ENCODE peak calls at places on chromosomes 2 and 18, in seven cellular contexts. I is IMR-90, Y is Karpas-422, Z is endothelial cell of umbilical vein, N is PC-3, D is SK-N-SH, J is neural progenitor cell. Q is an unnamed sample. For H3K9me3, the result is how much of the 10 kb centered on the place peaks cover.

GRCh38 chr2:98445708-98446577 is 1.3 kb downstream of the INPP4A start:
- DNase-seq in I (no peak), Y (no peak), Z (no peak), N (peak), D (peak), J (no peak), Q (no peak)

GRCh38 chr2:26916128-26916692 is 54.2 kb upstream of the MAPRE3 start:
- DNase-seq in I (no peak), Y (no peak), Z (no peak), N (no peak), D (no peak), J (no peak), Q (no peak)

GRCh38 chr2:136019304-136019703 is 33.9 kb upstream of the DARS1 start:
- DNase-seq in I (no peak), Y (no peak), Z (no peak), N (no peak), D (peak), J (no peak), Q (no peak)

GRCh38 chr18:27954226-27954625 is 222.7 kb downstream of the CDH2 start:
- DNase-seq in I (peak), Y (no peak), Z (no peak), N (peak), D (no peak), J (peak), Q (no peak)

GRCh38 chr2:28662468-28663095 is 89.0 kb upstream of the PPP1CB start:
- DNase-seq in I (peak), Y (no peak), Z (peak), N (peak), D (no peak), J (no peak), Q (peak)

GRCh38 chr2:159476329-159476728 is 140.0 kb downstream of the BAZ2B start:
- DNase-seq in I (peak), Y (no peak), Z (no peak), N (no peak), D (no peak), J (no peak), Q (no peak)

GRCh38 chr2:142980246-142981068 is 103.0 kb downstream of the KYNU start:
- DNase-seq in I (peak), Y (peak), Z (peak), N (peak), D (no peak), J (peak), Q (no peak)

GRCh38 chr2:3728104-3729054 is 25.0 kb downstream of the DCDC2C start:
- DNase-seq in I (peak), Y (peak), Z (peak), N (peak), D (peak), J (peak), Q (no peak)

GRCh38 chr2:101697794-101698418 is 399 bp downstream of the MAP4K4 start:
- DNase-seq in I (no peak), Y (no peak), Z (no peak), N (peak), D (peak), J (peak), Q (peak)

GRCh38 chr2:109005686-109006204 is 16.7 kb upstream of the EDAR start:
- DNase-seq in I (no peak), Y (no peak), Z (no peak), N (no peak), D (no peak), J (no peak), Q (no peak)

GRCh38 chr2:200655918-200656580 is 70.2 kb downstream of the AOX1 start:
- DNase-seq in I (peak), Y (no peak), Z (no peak), N (no peak), D (no peak), J (no peak), Q (no peak)

GRCh38 chr2:173215316-173215715 is 139.4 kb upstream of the CDCA7 start:
- DNase-seq in I (no peak), Y (no peak), Z (no peak), N (no peak), D (no peak), J (no peak), Q (no peak)

GRCh38 chr2:173214213-173214612 is 138.6 kb downstream of the MAP3K20 start:
- DNase-seq in I (no peak), Y (no peak), Z (no peak), N (no peak), D (no peak), J (no peak), Q (no peak)

GRCh38 chr2:173213181-173213580 is 137.5 kb downstream of the MAP3K20 start:
- DNase-seq in I (no peak), Y (no peak), Z (no peak), N (no peak), D (no peak), J (no peak), Q (no peak)

GRCh38 chr2:173205375-173205774 is 129.7 kb downstream of the MAP3K20 start:
- DNase-seq in I (peak), Y (no peak), Z (no peak), N (no peak), D (no peak), J (no peak), Q (no peak)

GRCh38 chr2:173210270-173211196 is 134.9 kb downstream of the MAP3K20 start:
- DNase-seq in I (peak), Y (peak), Z (peak), N (peak), D (peak), J (peak), Q (peak)
- H3K27ac ChIP-seq in I (peak), Y (no peak), Z (no peak), N (peak), D (no peak), J (no peak), Q (no peak)

DNA sequence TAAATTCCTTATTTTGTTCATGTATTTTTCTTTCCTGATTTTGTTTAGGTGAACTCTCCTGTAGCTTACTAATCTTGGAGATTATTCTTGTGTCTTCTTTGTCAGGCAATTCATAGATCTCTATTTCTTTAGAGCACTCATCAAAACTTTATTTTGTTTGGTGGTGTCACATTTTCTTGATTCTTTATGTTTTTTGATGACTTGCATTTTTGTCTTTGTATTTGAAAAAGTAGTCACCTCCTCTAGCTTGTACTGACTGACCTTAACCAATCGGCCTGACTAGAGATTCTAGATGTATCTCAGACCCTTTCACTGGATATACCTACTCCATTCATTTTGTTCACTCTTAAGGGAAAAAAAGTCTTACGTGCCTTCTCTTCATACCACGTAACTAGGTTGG is 986.3 kb upstream of the LRRTM1 start:
- DNase-seq in I (no peak), Y (no peak), Z (no peak), N (no peak), D (no peak), J (no peak), Q (no peak)
- H3K9me3 ChIP-seq in I (under half), Y (half or more), Z (under half), N (under half), D (under half), J (under half), Q (under half)

GRCh38 chr2:54603796-54604195 is 119.7 kb upstream of the EML6 start:
- DNase-seq in I (no peak), Y (no peak), Z (no peak), N (no peak), D (no peak), J (no peak), Q (no peak)
- H3K9ac ChIP-seq in I (no peak), Y (no peak), Z (no peak), N (no peak), D (no peak), J (no peak), Q (no peak)

DNA sequence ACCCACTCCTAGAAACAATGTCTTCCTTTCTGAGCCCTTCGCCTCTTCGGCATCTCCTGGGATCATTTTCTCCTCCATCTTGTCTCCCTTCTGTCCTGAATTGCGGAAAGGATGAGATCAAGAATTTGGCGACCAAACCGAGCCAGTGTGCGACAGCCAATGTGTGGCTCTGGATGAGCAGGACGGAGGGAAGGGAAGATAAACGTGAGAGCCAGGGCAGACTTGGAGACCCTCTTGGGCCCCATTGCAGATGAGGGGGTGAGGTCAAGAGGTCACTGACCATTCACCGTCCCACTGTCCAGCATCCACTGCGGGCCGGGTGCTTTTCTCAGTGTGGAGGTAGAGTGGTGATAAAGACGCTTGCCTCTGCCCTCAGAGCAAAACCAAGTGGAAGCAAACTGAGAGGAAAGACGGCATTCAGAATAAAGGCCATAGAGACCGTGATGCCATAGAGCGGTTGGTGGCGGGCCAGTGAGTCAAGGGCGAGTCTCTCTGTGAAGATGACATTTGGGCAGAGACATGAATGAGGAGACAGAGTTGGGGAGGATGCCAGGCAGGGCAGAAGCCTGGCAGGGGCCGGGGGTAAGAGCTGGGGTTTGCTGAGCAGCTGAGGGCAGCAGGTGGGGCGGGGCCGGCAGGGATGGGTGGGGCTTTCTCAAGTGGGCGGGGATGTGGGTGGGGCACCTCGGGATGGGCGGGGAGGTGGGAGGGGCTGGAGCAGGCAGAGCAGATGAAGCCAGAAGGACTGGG is 55.6 kb downstream of the ACAA2 start:
- DNase-seq in I (no peak), Y (peak), Z (no peak), N (no peak), D (peak), J (peak), Q (peak)
- H3K27ac ChIP-seq in I (no peak), Y (no peak), Z (no peak), N (no peak), D (no peak), J (no peak), Q (no peak)

DNA sequence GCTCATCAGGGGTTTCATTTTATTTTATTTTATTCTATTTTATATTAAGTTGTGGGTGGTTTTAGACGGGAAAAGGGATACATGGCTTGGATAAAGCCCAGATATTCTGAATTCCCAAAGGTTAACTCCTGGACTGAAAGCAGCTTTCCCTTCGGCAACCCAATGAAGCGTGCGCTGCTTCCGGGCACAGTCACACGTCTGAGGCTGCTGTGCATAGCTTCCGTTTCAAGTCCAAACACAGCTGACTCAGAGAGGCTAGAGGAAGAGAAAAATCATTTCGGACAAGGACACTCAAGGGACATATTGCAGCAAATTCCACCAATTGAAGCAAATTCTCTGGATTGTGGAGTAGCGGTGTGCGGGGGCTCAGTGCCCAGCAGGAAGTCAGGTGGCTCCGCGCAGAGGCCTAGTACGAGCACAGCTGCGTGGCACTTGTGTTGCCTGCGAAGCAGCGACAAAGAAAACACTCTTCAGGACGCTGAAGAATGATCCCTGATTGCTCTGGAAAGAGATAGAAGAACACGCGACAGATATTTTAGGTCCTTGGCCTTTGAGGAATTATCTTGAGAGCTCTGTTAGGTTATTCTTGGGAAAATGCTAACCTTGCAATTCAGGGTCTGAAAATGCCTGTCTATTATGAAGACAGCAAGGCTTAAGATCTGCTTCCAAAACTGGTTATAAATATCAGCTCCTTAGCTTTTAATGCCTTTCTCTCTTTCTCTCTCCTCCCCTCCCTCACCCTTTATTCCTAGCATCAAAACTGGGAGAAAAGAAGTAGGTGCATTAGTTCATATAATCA is 352.6 kb upstream of the DLGAP1 start:
- DNase-seq in I (no peak), Y (no peak), Z (no peak), N (no peak), D (no peak), J (no peak), Q (no peak)
- H3K9me3 ChIP-seq in I (under half), Y (under half), Z (under half), N (under half), D (under half), J (under half), Q (under half)

GRCh38 chr2:231126123-231126522 is 1.3 kb upstream of the HTR2B start:
- DNase-seq in I (no peak), Y (no peak), Z (no peak), N (no peak), D (no peak), J (no peak), Q (no peak)

GRCh38 chr2:231125272-231125671 is 430 bp upstream of the HTR2B start:
- DNase-seq in I (no peak), Y (no peak), Z (no peak), N (no peak), D (peak), J (no peak), Q (no peak)

GRCh38 chr2:231123362-231123898 is 1.4 kb downstream of the HTR2B start:
- DNase-seq in I (peak), Y (no peak), Z (peak), N (no peak), D (peak), J (no peak), Q (no peak)

GRCh38 chr2:231127480-231127879 is 2.6 kb upstream of the HTR2B start:
- DNase-seq in I (no peak), Y (no peak), Z (no peak), N (peak), D (no peak), J (no peak), Q (no peak)

DNA sequence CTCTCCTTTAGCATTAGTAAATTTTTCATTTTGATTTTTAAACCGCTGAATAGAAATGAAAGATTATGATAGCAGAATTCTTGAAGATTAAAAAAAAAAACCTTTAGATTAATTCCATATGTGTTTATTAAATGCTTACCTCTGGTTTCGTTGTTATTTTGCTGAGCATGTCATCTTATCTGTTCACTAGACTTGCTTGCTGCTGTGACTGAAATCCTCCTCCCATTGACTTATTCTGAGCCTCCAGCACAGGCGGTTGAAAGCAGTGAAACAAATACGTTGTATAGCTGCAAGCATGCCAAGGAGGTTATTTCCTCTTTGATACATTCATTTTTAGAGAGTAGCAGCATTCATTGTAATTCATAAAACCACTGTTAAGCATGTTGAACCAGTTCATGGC is at the start of gene HTR2B:
- DNase-seq in I (peak), Y (peak), Z (peak), N (no peak), D (peak), J (peak), Q (no peak)
- H3K9ac ChIP-seq in I (peak), Y (no peak), Z (no peak), N (no peak), D (peak), J (no peak), Q (no peak)

GRCh38 chr2:59882279-59882678 is 671.2 kb downstream of the BCL11A start:
- DNase-seq in I (no peak), Y (no peak), Z (no peak), N (no peak), D (no peak), J (no peak), Q (no peak)

GRCh38 chr2:59882822-59883221 is 670.6 kb downstream of the BCL11A start:
- DNase-seq in I (no peak), Y (no peak), Z (no peak), N (no peak), D (no peak), J (no peak), Q (no peak)

GRCh38 chr2:59881214-59881613 is 672.2 kb downstream of the BCL11A start:
- DNase-seq in I (no peak), Y (no peak), Z (no peak), N (no peak), D (no peak), J (no peak), Q (no peak)

GRCh38 chr2:59875836-59876235 is 677.6 kb downstream of the BCL11A start:
- DNase-seq in I (no peak), Y (no peak), Z (no peak), N (no peak), D (no peak), J (no peak), Q (no peak)

DNA sequence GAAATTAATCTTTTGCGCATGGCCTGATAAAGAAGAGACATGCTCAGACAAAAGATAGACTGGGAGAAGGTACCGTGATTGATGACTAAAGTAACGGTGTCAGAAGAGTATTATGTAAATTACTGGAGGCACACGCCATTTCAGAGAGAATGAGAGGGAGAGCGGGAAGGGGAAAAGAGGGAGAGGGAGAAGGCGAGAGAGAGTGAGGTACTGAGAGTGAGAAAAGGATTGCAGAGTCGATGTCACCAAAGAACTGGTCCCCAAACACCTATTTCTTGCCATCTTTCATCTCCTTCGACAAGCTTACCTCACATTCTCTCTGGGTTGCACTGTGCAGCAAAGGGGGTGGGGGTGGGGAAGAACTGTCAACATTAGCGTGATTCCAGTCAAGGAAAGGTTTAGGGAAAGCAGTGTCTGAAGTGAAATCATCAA is 673.7 kb downstream of the BCL11A start:
- DNase-seq in I (no peak), Y (no peak), Z (no peak), N (no peak), D (no peak), J (no peak), Q (no peak)
- H3K27ac ChIP-seq in I (no peak), Y (no peak), Z (no peak), N (no peak), D (no peak), J (no peak), Q (no peak)

GRCh38 chr2:238478216-238478615 is 51.5 kb downstream of the ASB1 start:
- DNase-seq in I (no peak), Y (no peak), Z (no peak), N (no peak), D (no peak), J (no peak), Q (no peak)
- H3K9me3 ChIP-seq in I (under half), Y (under half), Z (under half), N (under half), D (under half), J (under half), Q (under half)

GRCh38 chr2:62573137-62573731 is 67.2 kb upstream of the TMEM17 start:
- DNase-seq in I (peak), Y (no peak), Z (no peak), N (no peak), D (no peak), J (no peak), Q (no peak)

GRCh38 chr2:62577994-62578836 is 72.2 kb upstream of the TMEM17 start:
- DNase-seq in I (peak), Y (no peak), Z (peak), N (peak), D (no peak), J (no peak), Q (no peak)

GRCh38 chr2:62576276-62576939 is 70.4 kb upstream of the TMEM17 start:
- DNase-seq in I (no peak), Y (no peak), Z (no peak), N (no peak), D (no peak), J (no peak), Q (no peak)

DNA sequence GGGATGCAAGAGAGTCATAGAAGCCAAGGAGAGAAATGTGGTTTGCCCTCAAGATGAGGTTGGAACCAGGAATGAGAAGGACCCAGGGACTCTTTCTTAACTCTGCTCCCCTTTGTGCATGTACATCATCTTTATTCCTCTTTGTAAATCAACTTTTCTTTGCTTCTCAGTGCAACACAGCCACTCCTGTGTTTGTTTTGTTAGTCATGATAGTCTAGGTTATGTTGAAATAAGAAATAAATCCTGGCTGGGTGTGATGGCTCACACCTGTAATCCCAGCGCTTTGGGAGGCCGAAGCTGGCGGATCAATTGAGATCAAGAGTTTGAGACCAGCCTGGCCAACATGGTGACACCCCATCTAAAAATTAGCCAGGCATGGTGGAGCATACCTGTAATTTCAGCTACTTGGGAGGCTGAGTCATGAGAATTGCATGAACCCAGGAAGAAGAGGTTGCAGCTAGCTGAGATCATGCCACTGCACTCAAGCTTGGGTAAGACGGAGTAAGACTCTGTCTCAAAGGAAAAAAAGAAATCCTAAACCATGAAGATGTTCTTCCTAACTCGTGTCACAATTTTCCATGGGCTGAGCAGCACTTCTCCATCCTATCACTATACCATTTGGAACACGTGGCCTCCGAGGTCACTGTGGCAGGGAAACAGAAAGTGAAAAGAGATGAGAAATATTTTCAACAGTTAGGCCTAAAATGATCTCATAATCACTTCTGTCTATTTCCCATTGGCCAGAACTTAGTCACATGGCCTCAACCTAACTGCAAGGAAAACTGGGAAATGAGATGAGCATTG is 73.0 kb upstream of the TMEM17 start:
- DNase-seq in I (peak), Y (no peak), Z (peak), N (peak), D (no peak), J (no peak), Q (peak)
- H3K9ac ChIP-seq in I (peak), Y (no peak), Z (no peak), N (peak), D (peak), J (no peak), Q (no peak)

GRCh38 chr2:17594533-17595391 is 54.3 kb downstream of the VSNL1 start:
- DNase-seq in I (peak), Y (no peak), Z (no peak), N (peak), D (no peak), J (no peak), Q (no peak)
- H3K27ac ChIP-seq in I (peak), Y (no peak), Z (no peak), N (no peak), D (no peak), J (no peak), Q (no peak)

Q was measured in colonic mucosa.